ENCODE peak calls at places on chromosomes 2 and 18, in ten cellular contexts. Y is NCI-H1105, J is EL, L is cardiac muscle cell, K is naive B cell, D is neural crest cell, X is kidney epithelial cell, G is ELF-1, P is frontal cortex, U is stomach. C is an unnamed sample.

GRCh38 chr2:197450485-197450884 is 2.9 kb upstream of the COQ10B start:
- DNase-seq in Y (no peak), J (no peak), L (no peak), K (no peak), D (no peak), X (no peak), G (no peak), P (no peak), U (no peak), C (no peak)

GRCh38 chr2:19104503-19104902 is 253.9 kb downstream of the OSR1 start:
- DNase-seq in Y (no peak), J (no peak), L (no peak), K (no peak), D (no peak), X (no peak), G (no peak), P (no peak), U (peak), C (no peak)

GRCh38 chr18:34287825-34288224 is 63.1 kb upstream of the NOL4 start:
- DNase-seq in Y (no peak), J (no peak), L (no peak), K (no peak), D (no peak), X (no peak), G (no peak), P (no peak), U (no peak), C (no peak)

GRCh38 chr2:232273903-232274598 is 104.5 kb upstream of the ALPP start:
- DNase-seq in Y (no peak), J (no peak), L (no peak), K (no peak), D (no peak), X (no peak), G (no peak), P (no peak), U (no peak), C (no peak)

GRCh38 chr2:191150451-191151314 is at the start of gene STAT4:
- DNase-seq in Y (no peak), J (peak), L (peak), K (peak), D (no peak), X (no peak), G (peak), P (peak), U (peak), C (no peak)

GRCh38 chr2:110688594-110689091 is 10.8 kb upstream of the BUB1 start:
- DNase-seq in Y (no peak), J (no peak), L (no peak), K (no peak), D (no peak), X (no peak), G (peak), P (no peak), U (no peak), C (no peak)

GRCh38 chr2:740446-741293 is 63.5 kb upstream of the TMEM18 start:
- DNase-seq in Y (peak), J (peak), L (peak), K (no peak), D (peak), X (peak), G (peak), P (peak), U (peak), C (no peak)

GRCh38 chr2:70501215-70501614 is 52.4 kb downstream of the TGFA start:
- DNase-seq in Y (no peak), J (no peak), L (no peak), K (no peak), D (no peak), X (no peak), G (no peak), P (no peak), U (no peak), C (no peak)

GRCh38 chr2:195312662-195313061 is 344.4 kb upstream of the SLC39A10 start:
- DNase-seq in Y (no peak), J (no peak), L (no peak), K (no peak), D (no peak), X (no peak), G (peak), P (no peak), U (no peak), C (peak)

GRCh38 chr2:95025406-95026319 is at the start of gene MAL:
- DNase-seq in Y (peak), J (peak), L (peak), K (no peak), D (peak), X (no peak), G (peak), P (peak), U (peak), C (no peak)

GRCh38 chr2:72147303-72147970 is at the start of gene CYP26B1:
- DNase-seq in Y (no peak), J (no peak), L (peak), K (no peak), D (no peak), X (no peak), G (peak), P (no peak), U (peak), C (no peak)

GRCh38 chr2:72973566-72974435 is 56.5 kb downstream of the EMX1 start:
- DNase-seq in Y (peak), J (peak), L (peak), K (peak), D (peak), X (no peak), G (peak), P (peak), U (peak), C (peak)

GRCh38 chr2:98903767-98904485 is 32.1 kb downstream of the CRACDL start:
- DNase-seq in Y (no peak), J (no peak), L (no peak), K (no peak), D (no peak), X (no peak), G (peak), P (no peak), U (no peak), C (no peak)

GRCh38 chr2:201932511-201932910 is 101.1 kb upstream of the FZD7 start:
- DNase-seq in Y (no peak), J (no peak), L (no peak), K (no peak), D (no peak), X (no peak), G (no peak), P (no peak), U (no peak), C (no peak)

GRCh38 chr2:47357475-47357874 is 45.5 kb upstream of the MSH2 start:
- DNase-seq in Y (no peak), J (peak), L (peak), K (no peak), D (no peak), X (no peak), G (no peak), P (no peak), U (no peak), C (no peak)

GRCh38 chr2:142585785-142586184 is 291.7 kb upstream of the KYNU start:
- DNase-seq in Y (no peak), J (no peak), L (no peak), K (no peak), D (no peak), X (no peak), G (no peak), P (no peak), U (no peak), C (no peak)

GRCh38 chr18:59420244-59420643 is 61.2 kb upstream of the LMAN1 start:
- DNase-seq in Y (no peak), J (no peak), L (no peak), K (no peak), D (no peak), X (no peak), G (no peak), P (no peak), U (no peak), C (no peak)

GRCh38 chr2:237184923-237185580 is 99.4 kb downstream of the COPS8 start:
- DNase-seq in Y (no peak), J (peak), L (no peak), K (no peak), D (no peak), X (no peak), G (no peak), P (no peak), U (no peak), C (no peak)

GRCh38 chr2:88739985-88740600 is 48.6 kb downstream of the RPIA start:
- DNase-seq in Y (peak), J (peak), L (peak), K (peak), D (peak), X (no peak), G (peak), P (peak), U (peak), C (peak)

GRCh38 chr18:61893304-61893970 is 630 bp upstream of the RNF152 start:
- DNase-seq in Y (no peak), J (peak), L (peak), K (peak), D (peak), X (no peak), G (peak), P (peak), U (peak), C (no peak)

GRCh38 chr18:69559604-69560003 is 158.9 kb downstream of the DOK6 start:
- DNase-seq in Y (no peak), J (no peak), L (no peak), K (no peak), D (no peak), X (no peak), G (no peak), P (no peak), U (no peak), C (no peak)

GRCh38 chr2:3355951-3356569 is 21.6 kb downstream of the EIPR1 start:
- DNase-seq in Y (no peak), J (no peak), L (no peak), K (no peak), D (no peak), X (no peak), G (no peak), P (no peak), U (no peak), C (no peak)

GRCh38 chr2:85769236-85769986 is 15.6 kb downstream of the ATOH8 start:
- DNase-seq in Y (peak), J (no peak), L (peak), K (no peak), D (no peak), X (no peak), G (peak), P (no peak), U (no peak), C (peak)

GRCh38 chr2:105919826-105920225 is 175.1 kb downstream of the NCK2 start:
- DNase-seq in Y (no peak), J (peak), L (no peak), K (no peak), D (peak), X (peak), G (peak), P (no peak), U (no peak), C (peak)

GRCh38 chr2:220704810-220705209 is 867.3 kb downstream of the EPHA4 start:
- DNase-seq in Y (no peak), J (no peak), L (no peak), K (no peak), D (no peak), X (no peak), G (no peak), P (no peak), U (no peak), C (no peak)

GRCh38 chr2:128584296-128584900 is 265.7 kb upstream of the HS6ST1 start:
- DNase-seq in Y (no peak), J (peak), L (no peak), K (no peak), D (no peak), X (no peak), G (no peak), P (no peak), U (no peak), C (no peak)

GRCh38 chr2:236120006-236120740 is 48.0 kb downstream of the GBX2 start:
- DNase-seq in Y (no peak), J (no peak), L (no peak), K (no peak), D (no peak), X (no peak), G (no peak), P (no peak), U (no peak), C (no peak)

GRCh38 chr2:119707117-119708087 is 28.4 kb downstream of the TMEM177 start:
- DNase-seq in Y (no peak), J (no peak), L (no peak), K (no peak), D (no peak), X (no peak), G (peak), P (no peak), U (no peak), C (no peak)

GRCh38 chr2:175698076-175698475 is 304.0 kb downstream of the LNPK start:
- DNase-seq in Y (no peak), J (no peak), L (no peak), K (no peak), D (no peak), X (no peak), G (no peak), P (no peak), U (no peak), C (no peak)

GRCh38 chr2:30185175-30185574 is 38.4 kb downstream of the YPEL5 start:
- DNase-seq in Y (no peak), J (no peak), L (no peak), K (no peak), D (no peak), X (no peak), G (no peak), P (no peak), U (peak), C (no peak)

GRCh38 chr2:111678651-111679050 is 205.3 kb downstream of the ANAPC1 start:
- DNase-seq in Y (no peak), J (peak), L (no peak), K (no peak), D (no peak), X (no peak), G (peak), P (peak), U (no peak), C (no peak)